ENCODE peak calls at places on chromosomes 11 and 22, in four cellular contexts. Q is fibroblast of the aortic adventitia, H is thoracic aorta, M is AG10803. P is an unnamed sample.

GRCh38 chr11:76653674-76654309 is 16.8 kb downstream of the LRRC32 start:
- DNase-seq in Q (peak), H (no peak), M (peak), P (peak)

GRCh38 chr22:36873614-36874308 is 13.0 kb downstream of the NCF4 start:
- DNase-seq in Q (peak), H (no peak), M (peak), P (no peak)

GRCh38 chr11:11400635-11401232 is 47.7 kb upstream of the CSNK2A3 start:
- DNase-seq in Q (no peak), H (no peak), M (no peak), P (no peak)

GRCh38 chr11:89491141-89491690 is at the start of gene NOX4:
- DNase-seq in Q (peak), H (peak), M (peak), P (no peak)

GRCh38 chr11:8792636-8793035 is 110.0 kb downstream of the RPL27A start:
- DNase-seq in Q (no peak), H (no peak), M (peak), P (no peak)

GRCh38 chr22:47448231-47449035 is 686.0 kb downstream of the TBC1D22A start:
- DNase-seq in Q (no peak), H (no peak), M (no peak), P (no peak)

GRCh38 chr11:134730096-134730495 is 318.1 kb upstream of the B3GAT1 start:
- DNase-seq in Q (no peak), H (no peak), M (no peak), P (no peak)

GRCh38 chr22:48103126-48103875 is 1340.9 kb downstream of the TBC1D22A start:
- DNase-seq in Q (no peak), H (no peak), M (no peak), P (no peak)

GRCh38 chr11:77188323-77188911 is 60.4 kb downstream of the MYO7A start:
- DNase-seq in Q (peak), H (peak), M (peak), P (peak)

GRCh38 chr11:4495487-4495886 is 13.0 kb downstream of the OR52K1 start:
- DNase-seq in Q (peak), H (no peak), M (no peak), P (no peak)

GRCh38 chr22:25919452-25919851 is 177.5 kb downstream of the MYO18B start:
- DNase-seq in Q (no peak), H (no peak), M (no peak), P (no peak)

GRCh38 chr22:17590586-17590985 is 27.3 kb downstream of the SLC25A18 start:
- DNase-seq in Q (no peak), H (no peak), M (no peak), P (no peak)

GRCh38 chr11:27694992-27695391 is 5.3 kb downstream of the BDNF start:
- DNase-seq in Q (peak), H (no peak), M (peak), P (no peak)

GRCh38 chr11:96050435-96051182 is 126.7 kb upstream of the MTMR2 start:
- DNase-seq in Q (peak), H (no peak), M (peak), P (no peak)

GRCh38 chr11:45288395-45288794 is 2.3 kb upstream of the SYT13 start:
- DNase-seq in Q (no peak), H (no peak), M (no peak), P (no peak)

GRCh38 chr11:129061466-129062194 is 119.0 kb upstream of the TP53AIP1 start:
- DNase-seq in Q (peak), H (no peak), M (peak), P (no peak)

GRCh38 chr11:6703247-6704063 is 20.3 kb upstream of the MRPL17 start:
- DNase-seq in Q (peak), H (no peak), M (peak), P (no peak)

GRCh38 chr22:35380537-35381423 is at the start of gene HMOX1:
- DNase-seq in Q (peak), H (peak), M (peak), P (peak)

GRCh38 chr22:20420157-20420842 is 17.3 kb downstream of the SCARF2 start:
- DNase-seq in Q (no peak), H (no peak), M (no peak), P (no peak)

GRCh38 chr22:25765016-25765367 is 23.0 kb downstream of the MYO18B start:
- DNase-seq in Q (no peak), H (no peak), M (no peak), P (no peak)

GRCh38 chr11:34680206-34680605 is 59.3 kb downstream of the EHF start:
- DNase-seq in Q (no peak), H (no peak), M (no peak), P (no peak)

GRCh38 chr11:12377824-12378593 is 638 bp downstream of the PARVA start:
- DNase-seq in Q (peak), H (peak), M (peak), P (no peak)

GRCh38 chr11:128692750-128693578 is 908 bp upstream of the FLI1 start:
- DNase-seq in Q (peak), H (no peak), M (peak), P (peak)

GRCh38 chr11:126339866-126340434 is 15.5 kb upstream of the ST3GAL4 start:
- DNase-seq in Q (peak), H (no peak), M (peak), P (no peak)

GRCh38 chr11:76620471-76620870 is 50.1 kb downstream of the LRRC32 start:
- DNase-seq in Q (peak), H (no peak), M (peak), P (no peak)

GRCh38 chr11:13269775-13270174 is 7.8 kb upstream of the BMAL1 start:
- DNase-seq in Q (peak), H (no peak), M (no peak), P (no peak)

GRCh38 chr22:43152355-43153071 is 1.2 kb downstream of the TSPO start:
- DNase-seq in Q (peak), H (peak), M (peak), P (peak)

GRCh38 chr11:122724520-122724919 is 69.0 kb downstream of the UBASH3B start:
- DNase-seq in Q (no peak), H (no peak), M (peak), P (no peak)

GRCh38 chr11:69101100-69101791 is 52.5 kb downstream of the TPCN2 start:
- DNase-seq in Q (peak), H (no peak), M (peak), P (peak)

GRCh38 chr11:13033760-13034533 is 24.8 kb downstream of the RASSF10 start:
- DNase-seq in Q (no peak), H (no peak), M (no peak), P (no peak)

GRCh38 chr22:36758792-36759271 is 17.1 kb downstream of the IFT27 start:
- DNase-seq in Q (no peak), H (no peak), M (no peak), P (no peak)

GRCh38 chr22:18085188-18085587 is 7.4 kb downstream of the PEX26 start:
- DNase-seq in Q (peak), H (no peak), M (no peak), P (no peak)

GRCh38 chr11:100875521-100875869 is 188.4 kb downstream of the ARHGAP42 start:
- DNase-seq in Q (no peak), H (no peak), M (no peak), P (no peak)

GRCh38 chr11:3942956-3943497 is 87.6 kb downstream of the STIM1 start:
- DNase-seq in Q (peak), H (no peak), M (no peak), P (no peak)

GRCh38 chr11:6219359-6219758 is 14.0 kb downstream of the C11orf42 start:
- DNase-seq in Q (peak), H (no peak), M (peak), P (no peak)

GRCh38 chr11:123475478-123475877 is 45.4 kb downstream of the GRAMD1B start:
- DNase-seq in Q (peak), H (no peak), M (peak), P (no peak)

GRCh38 chr11:60761436-60762190 is 4.9 kb downstream of the MS4A15 start:
- DNase-seq in Q (no peak), H (no peak), M (no peak), P (no peak)

DNA sequence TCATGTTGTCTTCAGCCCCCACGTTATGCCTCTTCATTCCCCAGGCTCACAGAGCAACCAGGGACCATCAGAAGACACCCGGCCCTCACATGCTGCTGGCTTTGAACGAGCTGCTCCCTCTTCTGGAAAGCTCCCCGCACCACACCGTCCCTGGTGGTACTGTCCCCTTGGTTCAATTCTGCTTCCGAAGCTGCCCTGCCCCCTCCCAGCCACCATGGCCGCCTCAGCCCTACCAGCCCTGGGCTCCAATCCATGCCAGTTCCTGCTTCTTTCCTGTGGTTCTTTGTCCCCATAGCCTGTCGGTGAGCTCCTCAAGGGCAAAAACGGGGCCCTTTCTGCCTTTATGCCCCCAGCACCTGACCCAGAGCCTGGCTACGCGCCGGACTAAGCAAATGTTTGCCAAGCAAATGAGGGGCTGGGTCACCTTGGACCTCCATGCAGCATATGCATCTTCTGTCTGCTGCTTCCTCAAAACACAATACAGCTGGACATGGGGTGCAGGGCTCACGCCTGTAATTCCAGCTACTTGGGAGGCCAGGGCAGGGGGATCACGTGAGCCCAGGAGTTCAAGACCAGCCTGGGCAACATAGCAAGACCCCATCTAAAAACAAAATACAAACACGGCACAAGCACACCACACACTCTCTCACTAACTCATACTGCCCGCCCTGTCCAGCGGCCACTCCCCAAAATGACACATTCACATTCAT is 21.3 kb downstream of the TNKS1BP1 start:
- DNase-seq in Q (no peak), H (no peak), M (no peak), P (no peak)
- TF ChIP-seq CTCF in Q (no peak), H (no peak), M (no peak), P (no peak)

DNA sequence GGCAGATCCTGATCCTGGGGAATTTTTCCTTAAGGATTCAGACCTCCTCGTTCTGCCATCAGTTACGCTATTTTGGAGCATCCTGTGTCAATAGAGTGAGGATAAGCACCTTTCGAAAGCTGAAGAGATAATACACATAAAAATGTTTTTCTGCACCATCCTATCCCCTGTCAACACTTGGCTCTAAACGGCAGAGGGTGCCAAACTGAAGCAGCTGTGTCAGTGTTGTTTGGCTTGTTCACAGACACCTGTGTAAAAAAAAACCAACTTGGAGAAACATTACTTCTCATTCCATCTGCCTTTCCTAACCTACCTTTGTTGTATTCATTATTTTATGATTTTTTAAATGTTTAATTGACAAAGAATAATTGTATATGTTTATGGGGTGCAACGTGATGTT is 417.0 kb upstream of the DDI1 start:
- DNase-seq in Q (no peak), H (no peak), M (no peak), P (no peak)
- TF ChIP-seq CTCF in Q (no peak), H (no peak), M (no peak), P (no peak)

GRCh38 chr11:23112987-23113886 is 253.0 kb upstream of the CCDC179 start:
- DNase-seq in Q (peak), H (no peak), M (peak), P (no peak)
- TF ChIP-seq CTCF in Q (peak), H (peak), M (peak), P (peak)

GRCh38 chr11:44037658-44037998 is 10.2 kb upstream of the ACCSL start:
- DNase-seq in Q (no peak), H (no peak), M (no peak), P (no peak)
- TF ChIP-seq CTCF in Q (no peak), H (peak), M (no peak), P (no peak)

DNA sequence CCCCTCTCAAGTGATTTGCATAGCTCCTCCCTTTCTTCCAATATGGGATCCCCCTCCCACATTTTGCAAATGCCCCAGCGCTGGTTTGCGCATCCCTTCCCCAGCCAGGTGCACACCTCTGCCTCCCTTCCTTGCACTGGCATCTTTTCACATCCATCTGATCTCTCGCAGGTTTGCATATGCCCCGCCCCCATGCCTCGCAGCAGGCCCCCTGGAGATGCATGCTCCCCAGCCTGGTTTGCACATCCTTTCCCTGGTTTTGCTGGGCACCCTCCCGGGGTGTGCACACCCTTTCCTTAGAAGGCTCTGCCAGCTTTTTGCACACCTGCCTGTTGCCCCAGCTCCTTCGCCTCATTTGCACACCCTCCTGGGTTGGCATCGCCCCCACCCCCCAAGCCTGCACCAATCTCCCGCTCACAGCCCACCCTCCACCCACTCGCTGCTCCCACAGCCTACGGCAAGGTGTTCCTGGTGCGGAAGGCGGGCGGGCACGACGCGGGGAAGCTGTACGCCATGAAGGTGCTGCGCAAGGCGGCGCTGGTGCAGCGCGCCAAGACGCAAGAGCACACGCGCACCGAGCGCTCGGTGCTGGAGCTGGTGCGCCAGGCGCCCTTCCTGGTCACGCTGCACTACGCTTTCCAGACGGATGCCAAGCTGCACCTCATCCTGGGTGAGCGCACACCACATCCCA is 895 bp downstream of the RPS6KA4 start:
- DNase-seq in Q (no peak), H (no peak), M (no peak), P (no peak)
- TF ChIP-seq CTCF in Q (no peak), H (no peak), M (no peak), P (no peak)

GRCh38 chr11:73402834-73403185 is 26.6 kb downstream of the RELT start:
- DNase-seq in Q (no peak), H (no peak), M (no peak), P (no peak)
- TF ChIP-seq CTCF in Q (peak), H (no peak), M (peak), P (no peak)

GRCh38 chr22:38246046-38246658 is 26.7 kb downstream of the TMEM184B start:
- DNase-seq in Q (no peak), H (no peak), M (no peak), P (no peak)
- TF ChIP-seq CTCF in Q (no peak), H (no peak), M (no peak), P (no peak)

GRCh38 chr11:2578006-2578933 is 121.5 kb downstream of the KCNQ1OT1 start:
- DNase-seq in Q (no peak), H (no peak), M (no peak), P (peak)
- TF ChIP-seq CTCF in Q (no peak), H (no peak), M (no peak), P (no peak)

DNA sequence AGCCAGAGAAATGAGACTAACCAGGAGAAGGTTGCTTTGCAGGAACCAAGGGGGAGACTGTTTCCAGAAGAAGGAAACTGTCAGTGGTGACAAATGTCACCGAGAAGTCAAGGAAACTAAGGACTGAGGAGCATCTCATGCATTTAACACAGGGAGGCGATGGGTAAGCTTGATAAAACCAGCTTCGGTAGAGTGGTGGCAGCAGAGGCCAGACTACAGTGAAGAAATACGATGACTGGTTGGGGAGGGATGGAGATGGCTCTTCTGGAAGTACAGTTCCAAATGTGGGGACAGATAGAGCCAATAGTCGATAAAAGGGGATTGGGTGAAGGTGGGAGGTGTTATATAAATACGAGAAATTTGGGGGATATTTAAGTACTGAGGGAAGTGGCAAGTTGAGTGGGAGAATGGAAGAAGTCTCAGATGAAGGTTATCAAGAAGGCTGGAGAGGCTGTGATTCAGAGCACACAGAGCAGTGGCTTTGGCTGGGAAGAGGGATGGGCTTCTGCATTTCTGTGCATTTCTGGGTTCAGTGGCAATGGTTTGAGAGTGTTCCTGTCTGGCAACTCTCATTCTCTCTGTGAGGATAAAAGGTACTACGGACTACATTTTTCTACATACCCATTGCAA is 29.2 kb downstream of the SC5D start:
- DNase-seq in Q (peak), H (no peak), M (peak), P (no peak)
- TF ChIP-seq CTCF in Q (peak), H (peak), M (peak), P (peak)

GRCh38 chr11:29271616-29272015 is 745.2 kb downstream of the KCNA4 start:
- DNase-seq in Q (no peak), H (no peak), M (no peak), P (no peak)

GRCh38 chr11:29268733-29269132 is 748.1 kb downstream of the KCNA4 start:
- DNase-seq in Q (no peak), H (no peak), M (no peak), P (no peak)

GRCh38 chr11:29272019-29272654 is 744.7 kb downstream of the KCNA4 start:
- DNase-seq in Q (peak), H (no peak), M (peak), P (no peak)
- TF ChIP-seq CTCF in Q (peak), H (no peak), M (peak), P (no peak)

P was measured in natural killer cell.